ENCODE peak calls at places on chromosome 3, in seven cellular contexts. M is lung; E is GM03348; N is WERI-Rb-1; A is EH; U is activated CD8-positive, alpha-beta memory T cell treated with anti-CD3 and anti-CD28 coated beads for 48 hours; V is neural progenitor cell. F is an unnamed sample.

GRCh38 chr3:61613666-61614065 is 52.3 kb downstream of the PTPRG start:
- DNase-seq in A (no peak), U (no peak), E (no peak), N (no peak), M (no peak), V (no peak), F (no peak)

GRCh38 chr3:105915524-105915923 is 46.7 kb upstream of the CBLB start:
- DNase-seq in N (no peak), E (no peak), V (no peak), M (no peak), U (no peak), A (peak; percentile 4), F (no peak)

GRCh38 chr3:95399580-95399979 is 1336.7 kb downstream of the NSUN3 start:
- DNase-seq in E (no peak), M (no peak), N (no peak), A (no peak), U (no peak), V (no peak), F (no peak)

GRCh38 chr3:13671536-13672233 is 122.8 kb downstream of the FBLN2 start:
- DNase-seq in E (no peak), N (no peak), V (no peak), M (no peak), A (peak; percentile 32), U (no peak), F (no peak)

GRCh38 chr3:186283651-186284445 is 78.2 kb downstream of the DGKG start:
- DNase-seq in M (no peak), E (peak; percentile 72), V (no peak), A (peak; percentile 96), U (no peak), N (no peak), F (no peak)

GRCh38 chr3:51942603-51943450 is 664 bp downstream of the PARP3 start:
- DNase-seq in E (peak; percentile 88), V (no peak), A (peak; percentile 83), M (peak; percentile 74), N (peak; percentile 66), U (peak; percentile 43), F (no peak)

GRCh38 chr3:38022887-38023709 is 6.3 kb downstream of the PLCD1 start:
- DNase-seq in E (no peak), U (no peak), N (no peak), V (no peak), A (no peak), M (no peak), F (no peak)

GRCh38 chr3:174342206-174342605 is 516.9 kb upstream of the NAALADL2 start:
- DNase-seq in E (no peak), V (no peak), U (no peak), N (no peak), M (no peak), A (no peak), F (no peak)

GRCh38 chr3:61646851-61647525 is 85.6 kb downstream of the PTPRG start:
- DNase-seq in U (no peak), M (no peak), N (no peak), V (no peak), A (no peak), E (no peak), F (no peak)

GRCh38 chr3:37308247-37308646 is 133.9 kb upstream of the LRRFIP2 start:
- DNase-seq in U (no peak), E (peak; percentile 40), V (peak; percentile 26), N (no peak), M (no peak), A (peak; percentile 27), F (peak; percentile 11)

GRCh38 chr3:54954516-54954915 is 26.7 kb upstream of the LRTM1 start:
- DNase-seq in E (peak; percentile 21), A (peak; percentile 85), V (peak; percentile 50), U (no peak), N (no peak), M (no peak), F (no peak)

GRCh38 chr3:178748874-178749273 is 212.6 kb downstream of the KCNMB2 start:
- DNase-seq in A (no peak), N (no peak), U (no peak), E (no peak), V (no peak), M (no peak), F (no peak)

GRCh38 chr3:126025862-126026261 is 56.9 kb downstream of the ROPN1B start:
- DNase-seq in M (no peak), A (no peak), U (no peak), E (no peak), N (no peak), V (no peak), F (no peak)

GRCh38 chr3:153958635-153959320 is 162.4 kb upstream of the ARHGEF26 start:
- DNase-seq in V (no peak), U (no peak), M (no peak), A (no peak), E (no peak), N (no peak), F (no peak)

F was measured in midbrain.